ENCODE peak calls at places on chromosomes 3 and 15, in eight cellular contexts. W, P, F, R, G, S, N and J are unnamed samples.

GRCh38 chr3:106006001-106006400 is 137.2 kb upstream of the CBLB start:
- DNase-seq in G (no peak), P (no peak), F (no peak), W (no peak), S (no peak), N (peak; percentile 44), R (no peak), J (no peak)

GRCh38 chr3:129604223-129604941 is 2.1 kb downstream of the PLXND1 start:
- DNase-seq in W (no peak), N (no peak), R (no peak), G (no peak), F (no peak), P (no peak), S (no peak), J (no peak)

GRCh38 chr3:129688310-129688895 is 81.9 kb upstream of the PLXND1 start:
- DNase-seq in S (no peak), W (no peak), F (peak; percentile 61), P (no peak), R (peak; percentile 10), N (peak; percentile 51), G (no peak), J (peak; percentile 79)

GRCh38 chr3:153626158-153626557 is 464.1 kb downstream of the RAP2B start:
- DNase-seq in P (no peak), S (no peak), G (no peak), W (no peak), F (no peak), R (no peak), N (no peak), J (peak; percentile 53)

GRCh38 chr15:82572311-82572710 is 32.1 kb upstream of the RPS17 start:
- DNase-seq in R (no peak), N (peak; percentile 11), F (no peak), W (no peak), G (no peak), P (no peak), S (no peak), J (no peak)

GRCh38 chr3:23480324-23480704 is 277.2 kb downstream of the UBE2E2 start:
- DNase-seq in N (no peak), R (no peak), P (no peak), W (no peak), F (no peak), S (no peak), G (no peak), J (no peak)

GRCh38 chr3:170703121-170703588 is 117.3 kb upstream of the SLC7A14 start:
- DNase-seq in R (peak; percentile 20), P (no peak), F (no peak), N (peak; percentile 61), S (no peak), W (no peak), G (no peak), J (peak; percentile 86)

GRCh38 chr15:96385195-96385594 is 54.7 kb downstream of the NR2F2 start:
- DNase-seq in G (no peak), S (no peak), N (no peak), R (no peak), W (no peak), F (no peak), P (no peak), J (no peak)

GRCh38 chr3:100100454-100100853 is 13.8 kb downstream of the FILIP1L start:
- DNase-seq in N (no peak), S (no peak), W (no peak), R (no peak), P (no peak), G (no peak), F (no peak), J (no peak)

GRCh38 chr3:158200973-158201372 is 91.1 kb downstream of the RSRC1 start:
- DNase-seq in F (no peak), P (no peak), R (no peak), N (no peak), G (no peak), S (no peak), W (no peak), J (no peak)

GRCh38 chr3:139102606-139103005 is 57.9 kb upstream of the PRR23C start:
- DNase-seq in F (no peak), G (no peak), R (no peak), W (no peak), S (no peak), N (no peak), P (no peak), J (no peak)

GRCh38 chr15:26323564-26323963 is 449.3 kb downstream of the GABRB3 start:
- DNase-seq in P (no peak), G (no peak), R (no peak), S (no peak), F (no peak), W (no peak), N (no peak), J (no peak)

GRCh38 chr15:101406014-101406413 is 83.5 kb downstream of the PCSK6 start:
- DNase-seq in G (no peak), F (no peak), W (no peak), P (no peak), R (no peak), N (no peak), S (no peak), J (no peak)

GRCh38 chr3:40317061-40317676 is 7.7 kb downstream of the EIF1B start:
- DNase-seq in P (peak; percentile 36), N (peak; percentile 36), G (no peak), W (peak; percentile 3), S (peak; percentile 43), F (peak; percentile 49), R (peak; percentile 45), J (peak; percentile 78)